ENCODE peak calls at places on chromosomes 7 and 10, in five cellular contexts. P, W, A, D and G are unnamed samples. For H3K4me1 and H3K36me3, the result is how much of the 10 kb centered on the place peaks cover.

GRCh38 chr10:3805227-3805790 is 20.3 kb upstream of the KLF6 start:
- DNase-seq in W (peak), A (no peak), P (peak), D (peak), G (peak)

GRCh38 chr7:79461660-79462059 is 8.2 kb upstream of the MAGI2 start:
- DNase-seq in D (peak), A (no peak), W (no peak), P (no peak), G (no peak)

GRCh38 chr10:113470372-113471240 is 82.2 kb upstream of the HABP2 start:
- DNase-seq in A (no peak), W (no peak), D (no peak), P (no peak), G (no peak)

GRCh38 chr7:102393467-102393866 is 2.7 kb upstream of the PRKRIP1 start:
- DNase-seq in D (peak), W (no peak), A (no peak), P (no peak), G (no peak)

GRCh38 chr10:96017227-96017687 is 26.1 kb upstream of the CCNJ start:
- DNase-seq in P (no peak), A (peak), W (peak), D (peak), G (peak)

GRCh38 chr10:6445671-6446278 is 134.3 kb downstream of the PRKCQ start:
- DNase-seq in P (peak), D (no peak), W (peak), A (peak), G (peak)

GRCh38 chr10:93142534-93142933 is 68.8 kb downstream of the CYP26A1 start:
- DNase-seq in P (no peak), W (no peak), D (no peak), A (no peak), G (no peak)

GRCh38 chr7:122849297-122849696 is 37.0 kb downstream of the CADPS2 start:
- DNase-seq in P (no peak), D (no peak), A (no peak), W (no peak), G (no peak)

GRCh38 chr7:144474800-144475521 is 71.5 kb upstream of the NOBOX start:
- DNase-seq in D (no peak), P (no peak), A (no peak), W (no peak), G (no peak)

GRCh38 chr7:88291401-88292173 is 15.1 kb downstream of the STEAP4 start:
- DNase-seq in W (no peak), A (peak), D (peak), P (no peak), G (no peak)

GRCh38 chr7:93958216-93958615 is 36.7 kb downstream of the GNG11 start:
- DNase-seq in P (no peak), A (no peak), D (peak), W (no peak), G (no peak)

GRCh38 chr7:141242568-141242967 is 168.7 kb downstream of the TMEM178B start:
- DNase-seq in P (no peak), D (no peak), A (no peak), W (no peak), G (no peak)

GRCh38 chr7:4803397-4804241 is 28.2 kb downstream of the AP5Z1 start:
- DNase-seq in D (no peak), P (no peak), A (no peak), W (no peak), G (no peak)

GRCh38 chr7:154879629-154880028 is 123.3 kb downstream of the PAXIP1 start:
- DNase-seq in D (no peak), P (no peak), A (no peak), W (no peak), G (no peak)

GRCh38 chr10:2476236-2476814 is 591.0 kb upstream of the PFKP start:
- DNase-seq in P (no peak), A (no peak), D (peak), W (no peak), G (no peak)

GRCh38 chr10:33047655-33048054 is 89.6 kb upstream of the ITGB1 start:
- DNase-seq in D (no peak), P (no peak), W (no peak), A (no peak), G (no peak)

GRCh38 chr7:14420768-14421167 is 431.3 kb upstream of the ETV1 start:
- DNase-seq in A (no peak), W (no peak), P (no peak), D (no peak), G (no peak)

GRCh38 chr7:77991656-77992055 is 193.1 kb downstream of the PHTF2 start:
- DNase-seq in P (no peak), A (no peak), D (no peak), W (no peak), G (no peak)

GRCh38 chr7:17940302-17941170 is at the start of gene SNX13:
- DNase-seq in D (peak), A (peak), W (peak), P (peak), G (peak)

GRCh38 chr10:30639946-30640786 is 10.6 kb upstream of the LYZL2 start:
- DNase-seq in A (no peak), D (peak), P (peak), W (peak), G (no peak)

GRCh38 chr7:26653430-26653911 is 210.9 kb downstream of the SKAP2 start:
- DNase-seq in P (no peak), A (peak), D (no peak), W (no peak), G (no peak)

GRCh38 chr10:63921932-63922713 is 400.9 kb downstream of the REEP3 start:
- DNase-seq in A (no peak), D (no peak), P (no peak), W (no peak), G (no peak)

GRCh38 chr7:130141858-130142653 is 63.1 kb downstream of the TMEM209 start:
- DNase-seq in A (no peak), P (no peak), W (no peak), D (no peak), G (no peak)

GRCh38 chr7:111364413-111364812 is 197.9 kb downstream of the IMMP2L start:
- DNase-seq in A (no peak), W (no peak), D (peak), P (no peak), G (no peak)

GRCh38 chr7:130673066-130673465 is 4.5 kb upstream of the COPG2 start:
- DNase-seq in P (no peak), D (no peak), W (no peak), A (no peak), G (no peak)

GRCh38 chr10:30197186-30197585 is 137.8 kb upstream of the JCAD start:
- DNase-seq in W (no peak), P (no peak), A (no peak), D (no peak), G (no peak)

GRCh38 chr10:114925675-114926204 is 12.3 kb upstream of the TRUB1 start:
- DNase-seq in A (peak), P (no peak), D (peak), W (no peak), G (no peak)

GRCh38 chr10:110219884-110220283 is 12.5 kb downstream of the MXI1 start:
- DNase-seq in W (no peak), A (no peak), P (no peak), D (no peak), G (no peak)

GRCh38 chr7:45173596-45174327 is 16.2 kb downstream of the RAMP3 start:
- DNase-seq in P (no peak), W (no peak), D (no peak), A (no peak), G (no peak)

GRCh38 chr7:50416509-50417299 is 33.4 kb downstream of the FIGNL1 start:
- DNase-seq in A (no peak), W (peak), D (no peak), P (no peak), G (no peak)

GRCh38 chr10:77191324-77192049 is 446.1 kb downstream of the KCNMA1 start:
- DNase-seq in A (no peak), P (no peak), W (no peak), D (no peak), G (no peak)

GRCh38 chr10:61452655-61453641 is at the start of gene TMEM26:
- DNase-seq in D (peak), P (no peak), A (peak), W (no peak), G (no peak)

GRCh38 chr7:22389892-22390291 is 32.9 kb upstream of the RAPGEF5 start:
- DNase-seq in W (no peak), P (no peak), A (no peak), D (no peak), G (no peak)

GRCh38 chr7:30074422-30075030 is 46.3 kb downstream of the PLEKHA8 start:
- DNase-seq in A (no peak), D (peak), P (no peak), W (peak), G (no peak)

GRCh38 chr10:14838582-14839304 is 637 bp downstream of the HSPA14 start:
- DNase-seq in W (peak), D (peak), P (no peak), A (peak), G (peak)

GRCh38 chr7:54546081-54546985 is 4.2 kb downstream of the VSTM2A start:
- DNase-seq in A (peak), W (peak), D (no peak), P (no peak), G (no peak)
- H3K4me3 ChIP-seq in A (no peak), W (peak), D (peak), P (no peak), G (no peak)

GRCh38 chr7:98286701-98287485 is 5.4 kb downstream of the BRI3 start:
- DNase-seq in W (no peak), D (no peak), A (peak), P (peak), G (no peak)
- H3K4me1 ChIP-seq in W (under half), D (under half), A (half or more), P (half or more), G (under half)

GRCh38 chr7:150330211-150330885 is 7.0 kb upstream of the ACTR3C start:
- DNase-seq in P (no peak), D (no peak), A (no peak), W (no peak), G (no peak)
- H3K36me3 ChIP-seq in P (under half), D (under half), A (under half), W (under half), G (under half)

GRCh38 chr10:117537904-117538524 is 4.5 kb upstream of the EMX2 start:
- DNase-seq in D (no peak), P (no peak), W (no peak), A (no peak), G (no peak)
- H3K4me3 ChIP-seq in D (peak), P (peak), W (peak), A (no peak), G (no peak)

GRCh38 chr7:151469281-151469680 is 29.3 kb upstream of the CRYGN start:
- DNase-seq in W (no peak), A (no peak), D (peak), P (no peak), G (no peak)

GRCh38 chr7:151472644-151473380 is 32.9 kb upstream of the CRYGN start:
- DNase-seq in D (peak), W (peak), P (peak), A (no peak), G (no peak)

GRCh38 chr7:151470656-151471180 is 30.8 kb upstream of the CRYGN start:
- DNase-seq in W (no peak), A (no peak), P (no peak), D (no peak), G (no peak)

GRCh38 chr7:151465169-151465568 is 25.2 kb upstream of the CRYGN start:
- DNase-seq in P (no peak), A (no peak), W (no peak), D (no peak), G (no peak)

GRCh38 chr7:151468214-151469023 is 28.5 kb upstream of the CRYGN start:
- DNase-seq in P (no peak), A (no peak), W (no peak), D (no peak), G (no peak)
- H3K4me1 ChIP-seq in P (half or more), A (under half), W (under half), D (under half), G (under half)

GRCh38 chr10:103433858-103434257 is 18.3 kb downstream of the CALHM2 start:
- DNase-seq in W (no peak), D (no peak), A (peak), P (no peak), G (no peak)
- H3K36me3 ChIP-seq in W (under half), D (half or more), A (under half), P (under half), G (half or more)

GRCh38 chr10:11587860-11588259 is 23.6 kb downstream of the USP6NL start:
- DNase-seq in A (no peak), D (no peak), W (no peak), P (no peak), G (no peak)

GRCh38 chr10:11589738-11590137 is 21.7 kb downstream of the USP6NL start:
- DNase-seq in P (no peak), W (no peak), D (no peak), A (no peak), G (no peak)

GRCh38 chr10:11586170-11586569 is 25.3 kb downstream of the USP6NL start:
- DNase-seq in D (no peak), W (no peak), A (no peak), P (no peak), G (no peak)

GRCh38 chr10:11593612-11594011 is 17.8 kb downstream of the USP6NL start:
- DNase-seq in D (no peak), P (no peak), W (no peak), A (no peak), G (no peak)

GRCh38 chr10:11588878-11589277 is 22.6 kb downstream of the USP6NL start:
- DNase-seq in D (no peak), A (no peak), P (no peak), W (no peak), G (no peak)
- H3K4me3 ChIP-seq in D (no peak), A (no peak), P (no peak), W (no peak), G (no peak)

DNA sequence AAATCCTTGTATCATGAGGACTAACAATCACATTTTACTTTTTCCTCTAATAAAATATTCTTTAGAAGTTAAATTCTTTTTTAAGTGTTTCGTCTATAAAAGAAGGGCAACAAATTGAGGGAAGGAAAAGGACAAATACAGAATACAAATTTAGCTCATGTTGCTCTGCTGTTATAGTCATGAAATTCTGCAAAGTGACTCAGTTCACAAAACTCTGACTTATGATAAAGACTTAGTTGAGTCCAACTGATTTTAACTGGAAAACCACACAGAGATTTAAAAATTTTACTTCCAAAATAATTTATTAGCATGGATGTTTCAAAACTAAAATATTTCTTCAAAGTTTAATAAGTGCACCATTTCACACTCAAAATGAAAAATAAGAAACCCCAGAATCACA is 75.0 kb upstream of the GPR22 start:
- DNase-seq in P (no peak), A (no peak), W (no peak), D (peak), G (no peak)
- H3K4me1 ChIP-seq in P (under half), A (under half), W (under half), D (under half), G (under half)